ENCODE peak calls at places on chromosomes 5 and 9, in eight cellular contexts. R, W, V, Q, H, U, I and B are unnamed samples.

GRCh38 chr9:34606908-34607307 is 5.0 kb downstream of the RPP25L start:
- DNase-seq in W (no peak), I (no peak), U (no peak), V (no peak), R (no peak), Q (no peak), H (no peak), B (no peak)

GRCh38 chr5:142720561-142721275 is 34.8 kb upstream of the FGF1 start:
- DNase-seq in R (peak), V (no peak), U (peak), W (peak), H (no peak), I (no peak), Q (peak), B (peak)

GRCh38 chr9:23586906-23587305 is 239.1 kb downstream of the ELAVL2 start:
- DNase-seq in V (no peak), W (no peak), I (no peak), U (no peak), H (no peak), R (no peak), Q (no peak), B (no peak)

GRCh38 chr9:19286634-19287188 is 56.2 kb downstream of the DENND4C start:
- DNase-seq in U (peak), R (no peak), V (no peak), H (no peak), Q (peak), I (no peak), W (peak), B (no peak)

GRCh38 chr9:81902191-81902590 is 26.0 kb upstream of the SPATA31D4 start:
- DNase-seq in V (no peak), U (peak), H (no peak), R (no peak), W (no peak), I (no peak), Q (no peak), B (no peak)

GRCh38 chr9:112872019-112872418 is 18.7 kb downstream of the SLC46A2 start:
- DNase-seq in W (no peak), H (no peak), I (no peak), V (no peak), R (no peak), U (no peak), Q (no peak), B (no peak)

GRCh38 chr5:92749943-92750342 is 831.1 kb downstream of the NR2F1-AS1 start:
- DNase-seq in W (peak), R (no peak), U (peak), V (no peak), Q (no peak), I (no peak), H (peak), B (no peak)

GRCh38 chr9:107838766-107839165 is 349.2 kb upstream of the KLF4 start:
- DNase-seq in V (no peak), H (no peak), Q (no peak), W (no peak), R (no peak), U (no peak), I (no peak), B (no peak)

GRCh38 chr5:91146905-91147600 is 236.1 kb downstream of the ARRDC3 start:
- DNase-seq in H (no peak), U (no peak), R (no peak), Q (no peak), I (peak), W (no peak), V (no peak), B (no peak)

GRCh38 chr9:100598641-100599145 is 20.8 kb downstream of the CAVIN4 start:
- DNase-seq in R (peak), H (peak), Q (peak), V (peak), I (peak), W (peak), U (peak), B (peak)

GRCh38 chr9:6194934-6195333 is 20.7 kb upstream of the IL33 start:
- DNase-seq in V (no peak), I (no peak), R (no peak), W (no peak), H (peak), Q (no peak), U (no peak), B (no peak)

GRCh38 chr5:80031109-80031508 is 4.0 kb upstream of the THBS4 start:
- DNase-seq in V (no peak), R (no peak), Q (no peak), I (no peak), U (no peak), W (no peak), H (no peak), B (no peak)

GRCh38 chr5:7426284-7426683 is 30.3 kb downstream of the ADCY2 start:
- DNase-seq in U (no peak), I (no peak), V (no peak), Q (no peak), R (no peak), W (no peak), H (no peak), B (no peak)

GRCh38 chr9:98652741-98653140 is 56.0 kb downstream of the GABBR2 start:
- DNase-seq in R (no peak), Q (no peak), U (no peak), H (no peak), V (no peak), W (no peak), I (no peak), B (no peak)

GRCh38 chr9:77663754-77664153 is 15.6 kb upstream of the GNA14 start:
- DNase-seq in R (no peak), W (peak), U (peak), H (no peak), I (no peak), V (no peak), Q (peak), B (no peak)

GRCh38 chr5:763397-763796 is 21.1 kb downstream of the ZDHHC11B start:
- DNase-seq in Q (no peak), R (no peak), W (no peak), V (no peak), I (no peak), U (no peak), H (no peak), B (no peak)

GRCh38 chr9:19788152-19788551 is 685 bp downstream of the SLC24A2 start:
- DNase-seq in W (no peak), R (no peak), I (no peak), V (no peak), U (no peak), Q (no peak), H (peak), B (no peak)

GRCh38 chr9:70470050-70471015 is 55.9 kb upstream of the KLF9 start:
- DNase-seq in I (no peak), V (no peak), R (peak), W (no peak), Q (peak), H (no peak), U (no peak), B (no peak)

GRCh38 chr5:36950586-36951457 is 74.3 kb downstream of the NIPBL start:
- DNase-seq in V (no peak), W (peak), I (no peak), R (no peak), H (no peak), U (peak), Q (no peak), B (no peak)

GRCh38 chr5:1292139-1292538 is 2.7 kb downstream of the TERT start:
- DNase-seq in H (no peak), Q (no peak), V (no peak), R (no peak), I (peak), U (no peak), W (no peak), B (peak)

GRCh38 chr9:104586496-104587180 is 12.6 kb downstream of the OR13C5 start:
- DNase-seq in H (no peak), Q (no peak), W (no peak), R (no peak), U (peak), I (no peak), V (no peak), B (no peak)

GRCh38 chr9:5743109-5743508 is 89.8 kb downstream of the ERMP1 start:
- DNase-seq in R (no peak), U (no peak), Q (no peak), V (no peak), H (no peak), I (no peak), W (no peak), B (no peak)

GRCh38 chr5:72634444-72634843 is 127.2 kb upstream of the ZNF366 start:
- DNase-seq in I (no peak), H (no peak), Q (no peak), R (no peak), W (no peak), U (peak), V (no peak), B (no peak)

GRCh38 chr5:108727154-108727638 is 20.5 kb upstream of the FER start:
- DNase-seq in V (peak), I (no peak), Q (peak), R (no peak), H (peak), U (no peak), W (peak), B (no peak)

GRCh38 chr5:170302729-170303501 is 5.3 kb upstream of the LCP2 start:
- DNase-seq in Q (no peak), V (peak), H (no peak), R (peak), I (peak), U (no peak), W (no peak), B (no peak)

DNA sequence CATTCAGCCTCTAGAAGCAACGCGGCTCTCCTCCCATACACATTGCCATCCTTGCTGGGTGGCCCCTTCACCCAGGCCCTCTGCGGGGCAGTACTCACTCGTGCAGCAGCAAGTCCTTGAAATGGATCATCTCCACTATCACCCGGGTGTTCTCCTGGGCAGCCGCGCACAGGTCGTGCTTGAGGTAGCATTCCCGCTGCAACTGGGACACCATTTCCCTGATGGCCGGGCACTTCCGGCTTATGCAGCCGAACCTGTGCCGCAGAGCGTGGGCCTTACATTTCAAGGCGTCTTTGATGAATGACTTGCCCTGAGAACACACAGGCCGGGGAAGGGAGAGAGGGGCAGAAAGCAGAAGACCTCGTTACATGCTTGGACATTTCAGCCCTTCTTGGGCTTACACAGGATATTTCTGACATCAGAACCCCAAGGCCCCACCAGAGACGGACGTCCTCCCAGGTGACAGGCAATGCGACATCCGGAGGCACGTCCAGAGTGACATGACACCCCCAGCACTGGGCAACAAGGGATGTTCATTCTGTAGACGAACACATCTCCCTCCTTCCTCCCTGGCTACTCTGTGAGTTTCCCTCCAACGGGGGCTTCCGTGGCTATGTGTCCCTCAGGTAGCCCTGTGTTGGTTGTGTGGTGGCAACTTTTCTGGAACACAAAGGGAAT is 5.0 kb downstream of the STC2 start:
- DNase-seq in H (no peak), Q (no peak), U (no peak), I (no peak), W (no peak), R (no peak), V (no peak), B (no peak)
- H3K4me3 ChIP-seq in H (no peak), Q (no peak), U (no peak), I (no peak), W (no peak), R (peak), V (no peak), B (peak)

GRCh38 chr9:124356745-124357390 is 58.4 kb downstream of the PSMB7 start:
- DNase-seq in V (no peak), R (no peak), H (no peak), W (no peak), U (no peak), I (no peak), Q (no peak), B (peak)

GRCh38 chr9:124359426-124359825 is 55.8 kb downstream of the PSMB7 start:
- DNase-seq in W (no peak), R (no peak), V (no peak), U (no peak), Q (no peak), H (no peak), I (no peak), B (peak)

GRCh38 chr9:124358617-124359016 is 56.6 kb downstream of the PSMB7 start:
- DNase-seq in I (no peak), U (no peak), W (no peak), V (no peak), Q (no peak), H (no peak), R (no peak), B (peak)

GRCh38 chr9:124355941-124356744 is 59.1 kb downstream of the PSMB7 start:
- DNase-seq in R (no peak), W (no peak), Q (no peak), H (no peak), V (no peak), U (no peak), I (no peak), B (peak)

DNA sequence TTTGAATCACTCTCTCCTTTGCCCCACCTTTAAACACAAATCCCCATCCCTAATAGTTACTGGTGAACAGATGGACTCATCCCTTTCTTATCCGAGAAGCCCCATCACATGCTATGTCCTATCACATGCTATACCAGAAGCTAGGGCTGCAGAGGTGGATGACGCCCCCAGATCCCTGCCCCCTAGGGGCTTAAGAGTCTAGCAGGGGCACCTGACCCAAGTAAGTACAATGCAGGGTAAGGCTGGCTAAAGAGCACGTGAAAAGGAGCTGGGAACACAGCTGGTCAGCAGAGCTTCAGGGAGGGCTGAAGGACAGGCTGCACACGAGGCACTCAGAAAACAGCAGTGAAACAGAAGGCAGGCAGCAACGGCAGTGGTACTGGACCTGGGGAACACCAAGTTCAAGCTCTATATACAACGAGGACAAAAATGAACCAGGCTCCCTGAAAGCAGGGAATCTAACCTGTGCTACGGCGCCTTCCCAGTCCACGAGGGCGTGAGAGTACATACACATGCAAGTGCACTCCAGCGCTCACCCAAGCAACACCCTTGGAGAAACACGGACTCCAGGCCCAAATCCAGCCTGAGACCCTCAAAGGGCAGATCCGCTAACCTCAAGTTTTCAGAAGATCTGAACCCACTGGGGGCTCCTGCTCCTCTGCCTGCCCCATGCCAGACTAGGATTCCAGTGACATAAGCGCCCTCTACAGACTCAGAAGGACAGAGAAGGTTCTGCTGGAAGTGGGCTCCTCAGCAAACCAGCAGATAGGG is 57.5 kb downstream of the PSMB7 start:
- DNase-seq in U (no peak), I (no peak), Q (no peak), R (no peak), W (no peak), V (no peak), H (peak), B (peak)
- TF ChIP-seq CTCF in U (peak), I (no peak), Q (no peak), R (no peak), W (no peak), V (no peak), H (peak), B (no peak)

GRCh38 chr5:88823201-88823600 is 59.8 kb downstream of the MEF2C start:
- DNase-seq in V (no peak), I (no peak), U (no peak), W (no peak), H (no peak), R (no peak), Q (no peak), B (no peak)
- H3K4me3 ChIP-seq in V (no peak), I (no peak), U (no peak), W (no peak), H (no peak), R (no peak), Q (no peak), B (no peak)

DNA sequence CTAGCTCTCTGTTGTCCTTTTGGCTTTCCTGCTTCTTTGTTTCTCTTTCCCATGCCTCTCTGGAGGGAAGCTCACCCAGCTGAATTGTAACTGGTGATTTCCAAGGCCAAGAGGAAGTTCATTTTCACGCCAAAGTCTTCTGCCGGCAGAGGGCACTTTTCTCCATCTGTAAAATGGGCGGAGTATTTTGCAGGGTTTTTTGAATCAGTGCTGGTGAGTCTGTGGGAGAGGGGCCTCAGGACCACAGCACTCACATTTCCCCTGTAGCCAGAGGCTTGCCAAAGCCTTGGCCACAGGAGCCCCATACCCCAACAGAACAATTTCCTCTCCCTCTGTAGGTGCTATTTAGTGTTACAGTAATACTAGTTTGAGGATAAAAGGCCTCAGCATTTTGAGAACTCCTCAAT is 42.3 kb upstream of the MATR3 start:
- DNase-seq in Q (peak), W (no peak), H (no peak), V (no peak), I (no peak), R (no peak), U (no peak), B (no peak)
- TF ChIP-seq CTCF in Q (peak), W (peak), H (peak), V (no peak), I (peak), R (no peak), U (peak), B (no peak)